ENCODE peak calls at places on chromosomes 16 and 17, in eight cellular contexts. One of them, this sample, is unnamed.
A peak's percentile ranks its signal among the peaks of the same experiment; 100 is the strongest.

GRCh38 chr17:49783051-49783715 is 5.3 kb upstream of the KAT7 start:
- DNase-seq in DMS153: no peak
- DNase-seq in RWPE1: no peak
- DNase-seq in NB4: no peak
- DNase-seq in KBM-7: no peak
- DNase-seq in iPS-NIHi11: no peak
- DNase-seq in dorsolateral prefrontal cortex: no peak
- DNase-seq in stimulated activated CD4-positive, alpha-beta T cell treated with anti-CD3 and anti-CD28 coated beads, Interleukin-2, amount 100 ng/mL, for 24 hours: no peak
- DNase-seq in this sample: no peak

GRCh38 chr17:49407981-49408501 is 6.6 kb downstream of the PHB1 start:
- DNase-seq in DMS153: peak; percentile 93
- DNase-seq in RWPE1: peak; percentile 82
- DNase-seq in NB4: peak; percentile 78
- DNase-seq in KBM-7: peak; percentile 86
- DNase-seq in iPS-NIHi11: peak; percentile 91
- DNase-seq in dorsolateral prefrontal cortex: peak; percentile 63
- DNase-seq in stimulated activated CD4-positive, alpha-beta T cell treated with anti-CD3 and anti-CD28 coated beads, Interleukin-2, amount 100 ng/mL, for 24 hours: peak; percentile 91
- DNase-seq in this sample: peak; percentile 76

GRCh38 chr17:6986676-6987075 is 9.2 kb upstream of the ALOX12 start:
- DNase-seq in DMS153: no peak
- DNase-seq in RWPE1: no peak
- DNase-seq in NB4: no peak
- DNase-seq in KBM-7: no peak
- DNase-seq in iPS-NIHi11: no peak
- DNase-seq in dorsolateral prefrontal cortex: no peak
- DNase-seq in stimulated activated CD4-positive, alpha-beta T cell treated with anti-CD3 and anti-CD28 coated beads, Interleukin-2, amount 100 ng/mL, for 24 hours: no peak
- DNase-seq in this sample: no peak

GRCh38 chr16:87006021-87006420 is 311.2 kb downstream of the C16orf95 start:
- DNase-seq in DMS153: no peak
- DNase-seq in RWPE1: no peak
- DNase-seq in NB4: no peak
- DNase-seq in KBM-7: no peak
- DNase-seq in iPS-NIHi11: no peak
- DNase-seq in dorsolateral prefrontal cortex: no peak
- DNase-seq in stimulated activated CD4-positive, alpha-beta T cell treated with anti-CD3 and anti-CD28 coated beads, Interleukin-2, amount 100 ng/mL, for 24 hours: no peak
- DNase-seq in this sample: no peak

GRCh38 chr17:70100983-70101382 is 26.0 kb downstream of the KCNJ16 start:
- DNase-seq in DMS153: no peak
- DNase-seq in RWPE1: no peak
- DNase-seq in NB4: no peak
- DNase-seq in KBM-7: no peak
- DNase-seq in iPS-NIHi11: no peak
- DNase-seq in dorsolateral prefrontal cortex: no peak
- DNase-seq in stimulated activated CD4-positive, alpha-beta T cell treated with anti-CD3 and anti-CD28 coated beads, Interleukin-2, amount 100 ng/mL, for 24 hours: no peak
- DNase-seq in this sample: no peak

GRCh38 chr17:71437176-71437575 is 683.6 kb upstream of the SOX9 start:
- DNase-seq in DMS153: no peak
- DNase-seq in RWPE1: no peak
- DNase-seq in NB4: no peak
- DNase-seq in KBM-7: no peak
- DNase-seq in iPS-NIHi11: no peak
- DNase-seq in dorsolateral prefrontal cortex: no peak
- DNase-seq in stimulated activated CD4-positive, alpha-beta T cell treated with anti-CD3 and anti-CD28 coated beads, Interleukin-2, amount 100 ng/mL, for 24 hours: no peak
- DNase-seq in this sample: no peak

GRCh38 chr17:75691371-75692290 is 24.5 kb downstream of the SAP30BP start:
- DNase-seq in DMS153: no peak
- DNase-seq in RWPE1: no peak
- DNase-seq in NB4: peak; percentile 96
- DNase-seq in KBM-7: no peak
- DNase-seq in iPS-NIHi11: peak; percentile 44
- DNase-seq in dorsolateral prefrontal cortex: no peak
- DNase-seq in stimulated activated CD4-positive, alpha-beta T cell treated with anti-CD3 and anti-CD28 coated beads, Interleukin-2, amount 100 ng/mL, for 24 hours: peak; percentile 56
- DNase-seq in this sample: no peak

GRCh38 chr16:1559446-1559975 is 26.0 kb downstream of the TMEM204 start:
- DNase-seq in DMS153: peak; percentile 21
- DNase-seq in RWPE1: no peak
- DNase-seq in NB4: peak; percentile 49
- DNase-seq in KBM-7: no peak
- DNase-seq in iPS-NIHi11: no peak
- DNase-seq in dorsolateral prefrontal cortex: no peak
- DNase-seq in stimulated activated CD4-positive, alpha-beta T cell treated with anti-CD3 and anti-CD28 coated beads, Interleukin-2, amount 100 ng/mL, for 24 hours: no peak
- DNase-seq in this sample: no peak

GRCh38 chr16:24999088-24999670 is 16.0 kb downstream of the ARHGAP17 start:
- DNase-seq in DMS153: no peak
- DNase-seq in RWPE1: no peak
- DNase-seq in NB4: no peak
- DNase-seq in KBM-7: no peak
- DNase-seq in iPS-NIHi11: no peak
- DNase-seq in dorsolateral prefrontal cortex: no peak
- DNase-seq in stimulated activated CD4-positive, alpha-beta T cell treated with anti-CD3 and anti-CD28 coated beads, Interleukin-2, amount 100 ng/mL, for 24 hours: no peak
- DNase-seq in this sample: no peak

This sample was measured in ovary.